ENCODE peak calls at places on chromosomes 12 and 14, in four cellular contexts. One of them, this sample, is unnamed.

GRCh38 chr12:109737111-109737510 is 23.5 kb downstream of the FAM222A start:
- DNase-seq in IMR-90: no peak
- DNase-seq in lower leg skin: peak; percentile 40
- DNase-seq in esophagus squamous epithelium: no peak
- DNase-seq in this sample: no peak

GRCh38 chr12:62655524-62656160 is 189.0 kb downstream of the MON2 start:
- DNase-seq in IMR-90: no peak
- DNase-seq in lower leg skin: no peak
- DNase-seq in esophagus squamous epithelium: no peak
- DNase-seq in this sample: no peak

GRCh38 chr12:132653567-132654290 is 33.4 kb downstream of the POLE start:
- DNase-seq in IMR-90: no peak
- DNase-seq in lower leg skin: no peak
- DNase-seq in esophagus squamous epithelium: no peak
- DNase-seq in this sample: no peak

GRCh38 chr12:111936869-111937268 is 76.1 kb downstream of the TMEM116 start:
- DNase-seq in IMR-90: no peak
- DNase-seq in lower leg skin: no peak
- DNase-seq in esophagus squamous epithelium: no peak
- DNase-seq in this sample: no peak

GRCh38 chr12:128259556-128260070 is 7.4 kb upstream of the TMEM132C start:
- DNase-seq in IMR-90: no peak
- DNase-seq in lower leg skin: no peak
- DNase-seq in esophagus squamous epithelium: no peak
- DNase-seq in this sample: peak; percentile 32

GRCh38 chr12:131592972-131593371 is 117.9 kb upstream of the SFSWAP start:
- DNase-seq in IMR-90: no peak
- DNase-seq in lower leg skin: no peak
- DNase-seq in esophagus squamous epithelium: no peak
- DNase-seq in this sample: no peak

GRCh38 chr12:10982244-10982643 is 4.5 kb downstream of the TAS2R50 start:
- DNase-seq in IMR-90: no peak
- DNase-seq in lower leg skin: no peak
- DNase-seq in esophagus squamous epithelium: no peak
- DNase-seq in this sample: no peak

GRCh38 chr12:96061864-96062453 is 26.6 kb upstream of the LTA4H start:
- DNase-seq in IMR-90: peak; percentile 87
- DNase-seq in lower leg skin: peak; percentile 89
- DNase-seq in esophagus squamous epithelium: peak; percentile 4
- DNase-seq in this sample: peak; percentile 69

DNA sequence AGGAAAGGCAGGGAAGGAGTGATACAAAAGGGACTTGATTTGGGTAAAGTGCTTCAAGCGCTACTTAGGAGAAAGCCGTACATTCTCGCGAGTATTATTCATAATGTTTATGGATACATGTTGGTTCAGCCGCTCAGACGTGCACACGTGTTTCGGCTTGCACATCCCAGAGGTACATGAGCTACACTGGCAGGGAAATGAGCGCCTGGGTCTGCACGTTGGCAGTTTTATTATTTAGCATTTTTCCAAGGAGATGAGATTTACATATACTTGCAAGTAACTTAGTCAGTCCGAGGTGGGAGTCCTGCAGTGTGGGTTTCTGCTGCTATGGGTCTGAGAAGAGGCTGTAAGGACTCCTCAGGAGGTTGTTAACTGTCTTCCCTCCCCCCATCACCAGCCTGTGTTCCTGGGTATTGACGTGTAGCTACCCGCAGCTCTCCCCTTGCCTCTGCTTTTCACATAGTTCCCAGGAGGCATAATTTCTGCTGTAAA is 1.5 kb downstream of the PRKCH start:
- DNase-seq in IMR-90: peak; percentile 2
- DNase-seq in lower leg skin: no peak
- DNase-seq in esophagus squamous epithelium: no peak
- DNase-seq in this sample: no peak
- H3K4me3 ChIP-seq in IMR-90: no peak overlapping the region
- H3K4me3 ChIP-seq in lower leg skin: peak overlapping the region; percentile 76
- H3K4me3 ChIP-seq in esophagus squamous epithelium: peak overlapping the region; percentile 86
- H3K4me3 ChIP-seq in this sample: peak overlapping the region; percentile 33

GRCh38 chr14:22526744-22527143 is 62.3 kb downstream of the DAD1 start:
- DNase-seq in IMR-90: no peak
- DNase-seq in lower leg skin: no peak
- DNase-seq in esophagus squamous epithelium: no peak
- DNase-seq in this sample: no peak
- H3K4me3 ChIP-seq in IMR-90: no peak overlapping the region
- H3K4me3 ChIP-seq in lower leg skin: no peak overlapping the region
- H3K4me3 ChIP-seq in esophagus squamous epithelium: no peak overlapping the region
- H3K4me3 ChIP-seq in this sample: no peak overlapping the region

GRCh38 chr14:68598089-68598488 is 194.8 kb downstream of the ZFP36L1 start:
- DNase-seq in IMR-90: no peak
- DNase-seq in lower leg skin: no peak
- DNase-seq in esophagus squamous epithelium: no peak
- DNase-seq in this sample: no peak
- H3K4me3 ChIP-seq in IMR-90: no peak overlapping the region
- H3K4me3 ChIP-seq in lower leg skin: no peak overlapping the region
- H3K4me3 ChIP-seq in esophagus squamous epithelium: no peak overlapping the region
- H3K4me3 ChIP-seq in this sample: no peak overlapping the region

GRCh38 chr14:103703433-103704385 is 11.5 kb downstream of the XRCC3 start:
- DNase-seq in IMR-90: no peak
- DNase-seq in lower leg skin: no peak
- DNase-seq in esophagus squamous epithelium: no peak
- DNase-seq in this sample: no peak
- H3K4me3 ChIP-seq in IMR-90: no peak overlapping the region
- H3K4me3 ChIP-seq in lower leg skin: no peak overlapping the region
- H3K4me3 ChIP-seq in esophagus squamous epithelium: no peak overlapping the region
- H3K4me3 ChIP-seq in this sample: no peak overlapping the region

DNA sequence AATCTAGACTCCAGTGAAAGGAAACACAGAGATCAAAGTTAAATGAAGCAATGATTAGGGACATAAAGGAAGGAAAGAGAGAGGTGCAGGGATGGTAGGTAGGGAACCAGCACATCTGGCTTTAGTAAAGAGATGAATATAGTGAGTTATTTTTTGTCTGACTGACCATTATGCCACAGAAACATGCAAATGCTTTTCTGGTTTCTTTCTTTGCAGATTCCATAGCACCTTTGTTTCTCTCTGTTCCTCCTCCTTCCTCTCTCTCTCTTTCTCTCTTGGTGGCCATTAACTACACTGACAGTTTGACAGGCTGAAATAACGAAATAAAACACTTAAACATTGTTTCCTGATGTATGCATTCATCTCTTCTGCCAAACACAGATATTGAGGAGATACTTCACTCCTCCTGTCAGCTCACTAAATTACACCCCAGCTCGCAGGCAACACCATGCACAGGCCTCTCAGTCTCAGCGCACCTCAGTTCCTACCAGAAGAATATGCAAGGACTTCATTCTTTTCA is 406.8 kb upstream of the SOX5 start:
- DNase-seq in IMR-90: no peak
- DNase-seq in lower leg skin: no peak
- DNase-seq in esophagus squamous epithelium: no peak
- DNase-seq in this sample: no peak
- H3K4me3 ChIP-seq in IMR-90: no peak overlapping the region
- H3K4me3 ChIP-seq in lower leg skin: no peak overlapping the region
- H3K4me3 ChIP-seq in esophagus squamous epithelium: no peak overlapping the region
- H3K4me3 ChIP-seq in this sample: no peak overlapping the region

GRCh38 chr12:53738834-53739284 is 11.6 kb upstream of the CALCOCO1 start:
- DNase-seq in IMR-90: no peak
- DNase-seq in lower leg skin: no peak
- DNase-seq in esophagus squamous epithelium: no peak
- DNase-seq in this sample: no peak
- H3K4me3 ChIP-seq in IMR-90: no peak overlapping the region
- H3K4me3 ChIP-seq in lower leg skin: no peak overlapping the region
- H3K4me3 ChIP-seq in esophagus squamous epithelium: peak overlapping the region; percentile 54
- H3K4me3 ChIP-seq in this sample: no peak overlapping the region